ENCODE peak calls at places on chromosomes 1 and 21, in ten cellular contexts. E is esophagus squamous epithelium, J is cardiac muscle cell, D is mucosa of descending colon, H is NB4, F is foreskin fibroblast, Y is dorsolateral prefrontal cortex, O is choroid plexus epithelial cell, V is testis, A is brain microvascular endothelial cell. L is an unnamed sample.

GRCh38 chr1:40774266-40774998 is 9.2 kb upstream of the KCNQ4 start:
- DNase-seq in E (no peak), J (peak), D (peak), H (peak), F (peak), Y (peak), O (peak), V (peak), A (no peak), L (peak)

GRCh38 chr21:37128069-37128468 is 55.0 kb downstream of the TTC3 start:
- DNase-seq in E (no peak), J (no peak), D (no peak), H (no peak), F (no peak), Y (no peak), O (no peak), V (no peak), A (no peak), L (no peak)

GRCh38 chr21:45234127-45234526 is 53.6 kb downstream of the POFUT2 start:
- DNase-seq in E (no peak), J (no peak), D (no peak), H (no peak), F (no peak), Y (no peak), O (no peak), V (peak), A (no peak), L (no peak)

GRCh38 chr1:161498646-161499045 is 6.6 kb upstream of the FCGR2A start:
- DNase-seq in E (no peak), J (no peak), D (no peak), H (no peak), F (no peak), Y (no peak), O (no peak), V (no peak), A (no peak), L (no peak)

GRCh38 chr1:26096471-26096870 is 15.2 kb upstream of the PDIK1L start:
- DNase-seq in E (no peak), J (no peak), D (no peak), H (no peak), F (no peak), Y (peak), O (no peak), V (no peak), A (no peak), L (no peak)

GRCh38 chr1:110565565-110565964 is 40.6 kb downstream of the KCNA2 start:
- DNase-seq in E (no peak), J (no peak), D (no peak), H (no peak), F (no peak), Y (peak), O (no peak), V (no peak), A (no peak), L (no peak)

GRCh38 chr21:45357436-45358260 is 47.3 kb upstream of the COL18A1 start:
- DNase-seq in E (no peak), J (peak), D (no peak), H (no peak), F (peak), Y (no peak), O (peak), V (peak), A (no peak), L (no peak)

GRCh38 chr1:197304626-197305200 is 36.7 kb downstream of the CRB1 start:
- DNase-seq in E (no peak), J (no peak), D (no peak), H (no peak), F (no peak), Y (no peak), O (no peak), V (no peak), A (no peak), L (no peak)

GRCh38 chr1:151547119-151547899 is 7.2 kb downstream of the TUFT1 start:
- DNase-seq in E (no peak), J (peak), D (peak), H (no peak), F (peak), Y (no peak), O (peak), V (peak), A (peak), L (no peak)

GRCh38 chr1:181202986-181203555 is 114.6 kb downstream of the IER5 start:
- DNase-seq in E (no peak), J (no peak), D (no peak), H (no peak), F (no peak), Y (no peak), O (no peak), V (peak), A (no peak), L (no peak)

GRCh38 chr1:6586404-6586816 is 6.6 kb downstream of the ZBTB48 start:
- DNase-seq in E (no peak), J (no peak), D (no peak), H (no peak), F (no peak), Y (no peak), O (no peak), V (peak), A (no peak), L (no peak)

GRCh38 chr1:27821761-27822315 is 8.7 kb upstream of the PPP1R8 start:
- DNase-seq in E (no peak), J (no peak), D (no peak), H (no peak), F (no peak), Y (no peak), O (no peak), V (no peak), A (no peak), L (no peak)

GRCh38 chr1:153841463-153841994 is 66.3 kb downstream of the SLC27A3 start:
- DNase-seq in E (no peak), J (peak), D (no peak), H (no peak), F (peak), Y (no peak), O (peak), V (no peak), A (no peak), L (no peak)

GRCh38 chr1:22388666-22389455 is 62.8 kb upstream of the ZBTB40 start:
- DNase-seq in E (no peak), J (peak), D (no peak), H (no peak), F (peak), Y (no peak), O (peak), V (no peak), A (peak), L (no peak)

GRCh38 chr1:76336951-76337371 is 262.4 kb downstream of the ST6GALNAC3 start:
- DNase-seq in E (peak), J (peak), D (peak), H (no peak), F (peak), Y (peak), O (peak), V (peak), A (peak), L (no peak)

DNA sequence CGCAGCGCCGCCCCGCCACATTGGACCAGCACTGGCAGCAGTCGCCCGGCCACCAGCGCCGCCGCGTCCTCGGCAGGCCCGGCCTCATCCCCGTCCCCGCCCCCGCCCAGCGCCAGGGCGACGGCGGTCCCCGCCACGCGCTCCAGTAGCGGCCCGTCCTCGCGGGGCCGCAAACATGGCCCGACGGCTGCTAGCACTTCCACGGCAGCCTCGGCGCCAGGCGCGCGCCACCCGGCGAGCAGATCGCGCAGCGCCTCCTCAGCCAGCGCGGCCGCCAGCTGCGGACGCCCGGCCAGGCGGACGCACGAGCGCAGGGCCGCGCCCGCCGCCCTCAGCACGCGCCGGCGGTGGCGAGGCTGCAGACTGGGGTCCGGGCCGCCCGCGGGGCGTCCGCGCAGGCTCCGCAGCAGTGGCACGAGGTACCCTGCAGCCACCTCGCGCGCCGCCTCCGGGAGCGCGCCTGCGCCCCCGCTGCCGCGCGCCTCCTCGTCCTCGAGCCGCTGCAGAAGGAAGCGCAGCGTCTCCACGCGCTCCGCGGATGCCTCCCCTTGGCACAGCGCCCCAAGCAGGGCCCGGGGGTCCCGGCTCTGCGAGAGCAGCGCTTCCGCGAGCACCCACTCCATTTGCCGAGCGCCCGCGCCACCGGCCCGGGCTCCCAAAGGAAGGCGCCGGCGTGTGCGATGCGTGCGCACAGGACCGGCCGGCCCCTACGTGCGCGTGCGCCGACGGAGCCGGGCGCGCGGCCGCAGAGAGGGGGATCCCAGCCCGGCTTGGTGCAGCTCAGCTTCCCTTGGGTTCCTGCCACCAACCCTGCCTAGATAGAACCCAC is at the start of gene TARBP1:
- DNase-seq in E (no peak), J (peak), D (peak), H (peak), F (peak), Y (no peak), O (peak), V (peak), A (peak), L (peak)
- TF ChIP-seq CTCF in E (no peak), J (no peak), D (peak), H (no peak), F (no peak), Y (no peak), O (no peak), V (no peak), A (peak), L (peak)

GRCh38 chr1:20999525-21000244 is 177.0 kb downstream of the EIF4G3 start:
- DNase-seq in E (no peak), J (no peak), D (no peak), H (no peak), F (no peak), Y (no peak), O (no peak), V (no peak), A (no peak), L (no peak)
- TF ChIP-seq CTCF in E (no peak), J (no peak), D (no peak), H (no peak), F (no peak), Y (no peak), O (no peak), V (no peak), A (no peak), L (no peak)

DNA sequence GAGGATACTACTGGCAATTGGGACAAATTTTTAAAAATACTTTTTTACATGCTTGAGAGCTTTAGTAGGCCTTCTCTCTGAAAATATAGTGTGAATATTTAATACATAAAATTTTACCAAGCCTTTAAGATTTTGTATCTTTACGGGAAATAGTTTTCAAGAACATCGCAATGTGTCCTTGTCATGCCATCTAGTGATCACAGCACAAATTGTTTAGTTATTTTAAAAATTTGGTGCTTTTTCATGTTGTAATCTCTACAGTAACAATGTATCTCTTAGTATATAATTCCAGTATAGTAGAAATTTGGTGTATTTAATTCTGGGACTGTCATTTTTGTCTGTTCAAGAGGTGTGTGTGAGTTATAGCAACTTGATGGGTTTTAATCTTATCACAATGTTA is 6.7 kb downstream of the CDC7 start:
- DNase-seq in E (no peak), J (peak), D (no peak), H (no peak), F (no peak), Y (no peak), O (peak), V (no peak), A (no peak), L (no peak)
- TF ChIP-seq CTCF in E (no peak), J (no peak), D (no peak), H (no peak), F (no peak), Y (peak), O (no peak), V (no peak), A (no peak), L (no peak)

DNA sequence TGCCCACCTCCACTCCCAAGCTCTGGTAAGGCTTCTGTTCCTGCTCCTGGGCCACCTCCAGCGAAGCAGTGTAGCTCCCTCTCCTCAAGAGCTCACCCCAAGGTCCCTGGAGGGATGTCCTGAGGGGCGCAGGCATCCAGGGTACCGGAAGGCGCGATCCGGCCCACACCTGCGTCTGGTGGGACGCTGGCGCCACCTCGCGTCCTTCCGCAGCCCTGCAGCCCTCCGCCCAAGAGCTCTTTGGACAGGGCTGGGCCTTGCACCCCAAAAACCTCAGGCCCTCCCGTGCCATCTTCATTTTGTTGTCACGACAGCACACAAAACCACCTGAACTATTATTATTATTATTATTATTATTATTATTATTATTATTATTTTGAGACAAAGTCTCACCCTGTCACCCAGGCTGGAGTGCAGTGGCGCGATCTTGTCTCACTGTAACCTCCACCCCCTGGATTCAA is 49.2 kb upstream of the PAX7 start:
- DNase-seq in E (no peak), J (peak), D (peak), H (peak), F (peak), Y (no peak), O (peak), V (peak), A (no peak), L (peak)
- TF ChIP-seq CTCF in E (peak), J (peak), D (peak), H (peak), F (peak), Y (peak), O (peak), V (no peak), A (peak), L (peak)

GRCh38 chr1:44464361-44464760 is 59.3 kb downstream of the RNF220 start:
- DNase-seq in E (no peak), J (no peak), D (no peak), H (no peak), F (no peak), Y (no peak), O (no peak), V (no peak), A (peak), L (no peak)
- TF ChIP-seq CTCF in E (no peak), J (no peak), D (no peak), H (no peak), F (no peak), Y (no peak), O (no peak), V (no peak), A (no peak), L (no peak)

DNA sequence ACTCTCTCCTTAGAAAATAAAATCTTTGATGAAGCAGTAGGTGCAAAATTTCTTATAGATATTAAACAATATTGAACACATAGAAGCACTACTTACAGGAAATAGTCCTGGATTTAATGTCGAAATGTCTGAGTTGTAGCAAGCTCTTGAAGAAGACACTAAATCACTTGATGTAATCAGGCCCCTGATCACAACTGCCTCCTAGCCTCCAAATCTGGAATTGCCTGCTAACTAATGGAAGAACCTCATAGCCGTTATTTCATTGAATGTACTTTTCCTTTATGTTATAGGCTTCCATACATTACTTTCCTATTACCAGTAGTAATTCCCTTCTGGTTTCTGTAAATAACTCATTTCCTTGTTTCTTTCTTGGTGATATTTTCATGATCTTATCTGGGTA is 675.7 kb upstream of the CHRM3 start:
- DNase-seq in E (no peak), J (peak), D (no peak), H (peak), F (no peak), Y (no peak), O (peak), V (no peak), A (no peak), L (no peak)
- TF ChIP-seq CTCF in E (no peak), J (no peak), D (no peak), H (peak), F (no peak), Y (no peak), O (peak), V (no peak), A (peak), L (peak)

DNA sequence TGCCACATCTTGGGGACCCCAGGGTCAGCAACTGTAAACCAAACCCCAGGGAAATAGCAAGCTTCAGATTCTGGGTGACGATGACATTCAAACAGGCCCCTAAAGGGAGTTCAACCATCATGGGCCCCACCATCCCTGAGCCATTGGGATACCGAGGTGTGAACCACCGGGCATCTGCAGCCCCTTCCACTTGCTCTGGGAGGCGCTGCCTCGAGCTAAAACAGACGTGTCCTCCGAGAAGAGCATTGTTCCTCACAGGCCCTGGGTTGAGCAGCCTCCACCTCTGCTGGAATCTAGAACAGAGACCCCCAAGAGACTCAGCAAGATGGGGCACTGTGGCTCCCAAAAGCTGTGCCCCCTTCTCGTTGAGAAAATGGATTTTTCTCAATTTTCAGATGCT is 19.0 kb upstream of the EFHD2 start:
- DNase-seq in E (no peak), J (no peak), D (no peak), H (no peak), F (no peak), Y (no peak), O (no peak), V (no peak), A (no peak), L (no peak)
- TF ChIP-seq CTCF in E (no peak), J (no peak), D (no peak), H (no peak), F (no peak), Y (no peak), O (no peak), V (no peak), A (no peak), L (no peak)

DNA sequence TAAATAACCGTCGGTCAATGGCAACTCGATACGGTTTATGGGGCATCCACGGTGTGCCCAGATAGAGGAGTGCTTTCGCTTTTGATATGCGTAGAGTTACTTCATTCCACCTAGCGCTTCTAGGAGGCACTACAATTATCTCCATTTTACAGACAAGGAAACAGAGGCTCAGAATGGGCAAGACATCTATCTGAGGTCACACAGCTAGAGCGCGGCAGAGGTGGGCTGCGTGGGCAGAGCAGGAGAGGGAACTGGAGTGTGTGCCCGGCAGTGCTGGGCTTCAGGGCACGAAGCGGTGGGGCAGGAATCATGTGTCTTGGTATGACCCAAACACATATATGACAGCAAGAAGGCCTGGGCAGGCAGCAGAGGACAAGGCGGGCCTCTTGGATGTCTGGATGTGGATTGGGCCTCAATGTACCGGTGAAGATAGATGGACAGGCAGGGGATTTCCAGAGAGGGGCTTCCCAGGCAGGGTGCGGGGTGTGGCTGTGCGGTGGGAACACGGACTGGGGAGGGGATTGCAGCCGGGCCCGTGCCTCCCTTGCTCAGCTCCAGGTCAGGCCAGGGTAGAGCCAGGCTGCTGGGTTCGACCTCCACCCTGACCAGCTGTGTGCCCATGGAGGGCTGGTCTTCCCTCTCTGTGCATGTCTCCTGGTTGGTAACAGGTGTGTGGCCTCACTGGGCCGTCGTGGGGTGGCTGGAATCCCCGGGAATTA is 21.2 kb downstream of the TP73 start:
- DNase-seq in E (no peak), J (no peak), D (no peak), H (no peak), F (no peak), Y (no peak), O (no peak), V (no peak), A (no peak), L (no peak)
- TF ChIP-seq CTCF in E (no peak), J (no peak), D (no peak), H (no peak), F (no peak), Y (no peak), O (no peak), V (no peak), A (no peak), L (no peak)

GRCh38 chr1:32612189-32612881 is 38.0 kb downstream of the ZBTB8OS start:
- DNase-seq in E (peak), J (peak), D (peak), H (no peak), F (peak), Y (peak), O (peak), V (peak), A (peak), L (peak)
- TF ChIP-seq CTCF in E (peak), J (peak), D (peak), H (no peak), F (peak), Y (peak), O (peak), V (peak), A (peak), L (peak)

GRCh38 chr1:46413596-46413985 is 19.5 kb downstream of the FAAH start:
- DNase-seq in E (no peak), J (peak), D (no peak), H (peak), F (peak), Y (no peak), O (peak), V (no peak), A (peak), L (no peak)

GRCh38 chr1:46411010-46411405 is 16.9 kb downstream of the FAAH start:
- DNase-seq in E (no peak), J (no peak), D (no peak), H (no peak), F (no peak), Y (no peak), O (no peak), V (no peak), A (no peak), L (no peak)

GRCh38 chr1:46410156-46411009 is 16.3 kb downstream of the FAAH start:
- DNase-seq in E (no peak), J (peak), D (no peak), H (no peak), F (no peak), Y (no peak), O (peak), V (no peak), A (peak), L (no peak)

GRCh38 chr1:46412853-46413595 is 18.9 kb downstream of the FAAH start:
- DNase-seq in E (no peak), J (no peak), D (no peak), H (no peak), F (peak), Y (no peak), O (no peak), V (no peak), A (no peak), L (no peak)

GRCh38 chr1:46411601-46412341 is 17.7 kb downstream of the FAAH start:
- DNase-seq in E (no peak), J (no peak), D (no peak), H (no peak), F (no peak), Y (no peak), O (no peak), V (peak), A (no peak), L (no peak)
- TF ChIP-seq CTCF in E (no peak), J (peak), D (no peak), H (peak), F (peak), Y (no peak), O (peak), V (no peak), A (peak), L (peak)